ENCODE peak calls at places on chromosomes 3 and 15, in ten cellular contexts. H is activated CD4-positive, alpha-beta T cell treated with anti-CD3 and anti-CD28 coated beads, Interleukin-2, amount 50 U/mL, for 1 hour; V is GM19239; J is AG04450; U is neural crest cell; B is AG09319; L is T-helper 17 cell; P is activated CD8-positive, alpha-beta memory T cell treated with anti-CD3 and anti-CD28 coated beads for 48 hours; Y is psoas muscle; I is stimulated activated CD8-positive, alpha-beta memory T cell treated with anti-CD3 and anti-CD28 coated beads, Interleukin-4, amount 100 ng/mL, for 24 hours. T is an unnamed sample.
A peak's percentile ranks its signal among the peaks of the same experiment; 100 is the strongest.

GRCh38 chr3:110533089-110533488 is 538.5 kb upstream of the NECTIN3 start:
- DNase-seq in B (no peak), L (no peak), Y (no peak), I (no peak), V (no peak), P (no peak), U (no peak), H (no peak), J (peak; percentile 10), T (no peak)

GRCh38 chr3:23199649-23200048 is 3.5 kb upstream of the UBE2E2 start:
- DNase-seq in Y (no peak), L (no peak), H (no peak), J (no peak), P (no peak), U (no peak), V (no peak), B (no peak), I (no peak), T (no peak)

GRCh38 chr3:125582707-125583106 is 12.6 kb downstream of the OSBPL11 start:
- DNase-seq in Y (no peak), H (no peak), V (no peak), J (no peak), U (no peak), L (no peak), P (no peak), I (no peak), B (no peak), T (no peak)

GRCh38 chr3:183180105-183180763 is 17.7 kb upstream of the LAMP3 start:
- DNase-seq in J (no peak), P (no peak), L (no peak), Y (no peak), V (no peak), I (no peak), U (no peak), H (no peak), B (no peak), T (no peak)

GRCh38 chr15:98948456-98948855 is 59.1 kb downstream of the PGPEP1L start:
- DNase-seq in Y (no peak), B (no peak), J (no peak), H (no peak), P (no peak), U (no peak), L (no peak), I (no peak), V (no peak), T (no peak)

GRCh38 chr15:73571346-73571745 is 61.8 kb downstream of the NPTN start:
- DNase-seq in J (no peak), H (no peak), I (no peak), B (no peak), Y (no peak), U (no peak), L (no peak), V (no peak), P (no peak), T (no peak)

GRCh38 chr15:63079938-63080626 is 37.5 kb downstream of the TPM1 start:
- DNase-seq in P (no peak), H (no peak), B (no peak), I (no peak), U (no peak), V (no peak), J (no peak), L (no peak), Y (peak; percentile 64), T (no peak)

GRCh38 chr3:194009892-194010533 is 125.9 kb upstream of the HES1 start:
- DNase-seq in P (no peak), V (no peak), U (no peak), B (no peak), I (no peak), H (no peak), Y (no peak), L (no peak), J (no peak), T (no peak)